ENCODE peak calls at places on chromosomes 2 and 18, in six cellular contexts. One of them, this sample, is unnamed.

GRCh38 chr18:40293311-40293710 is 1661.7 kb upstream of the PIK3C3 start:
- DNase-seq in cardiac fibroblast: peak
- DNase-seq in activated T-helper 1 cell treated with anti-CD3 and anti-CD28 coated beads, Interleukin-2, amount 50 U/mL, for 16 hours: no peak
- DNase-seq in activated naive CD8-positive, alpha-beta T cell treated with anti-CD3 and anti-CD28 coated beads, Interleukin-2, amount 10 ng/mL, durations not matched to agents 7 days and 5 days: no peak
- DNase-seq in NCI-H345: no peak
- DNase-seq in GM04504: no peak
- DNase-seq in this sample: no peak

GRCh38 chr2:152466041-152466440 is 131.1 kb downstream of the FMNL2 start:
- DNase-seq in NCI-H345: no peak
- DNase-seq in activated naive CD8-positive, alpha-beta T cell treated with anti-CD3 and anti-CD28 coated beads, Interleukin-2, amount 10 ng/mL, durations not matched to agents 7 days and 5 days: no peak
- DNase-seq in cardiac fibroblast: peak
- DNase-seq in GM04504: no peak
- DNase-seq in activated T-helper 1 cell treated with anti-CD3 and anti-CD28 coated beads, Interleukin-2, amount 50 U/mL, for 16 hours: no peak
- DNase-seq in this sample: no peak

GRCh38 chr2:73260338-73260984 is 23.8 kb downstream of the FBXO41 start:
- DNase-seq in activated naive CD8-positive, alpha-beta T cell treated with anti-CD3 and anti-CD28 coated beads, Interleukin-2, amount 10 ng/mL, durations not matched to agents 7 days and 5 days: no peak
- DNase-seq in GM04504: peak
- DNase-seq in activated T-helper 1 cell treated with anti-CD3 and anti-CD28 coated beads, Interleukin-2, amount 50 U/mL, for 16 hours: no peak
- DNase-seq in NCI-H345: no peak
- DNase-seq in cardiac fibroblast: peak
- DNase-seq in this sample: no peak

GRCh38 chr2:186569906-186570305 is 19.9 kb upstream of the ITGAV start:
- DNase-seq in cardiac fibroblast: peak
- DNase-seq in NCI-H345: peak
- DNase-seq in GM04504: no peak
- DNase-seq in activated T-helper 1 cell treated with anti-CD3 and anti-CD28 coated beads, Interleukin-2, amount 50 U/mL, for 16 hours: no peak
- DNase-seq in activated naive CD8-positive, alpha-beta T cell treated with anti-CD3 and anti-CD28 coated beads, Interleukin-2, amount 10 ng/mL, durations not matched to agents 7 days and 5 days: no peak
- DNase-seq in this sample: no peak

GRCh38 chr2:240524963-240525718 is 32.6 kb downstream of the ANKMY1 start:
- DNase-seq in activated T-helper 1 cell treated with anti-CD3 and anti-CD28 coated beads, Interleukin-2, amount 50 U/mL, for 16 hours: no peak
- DNase-seq in GM04504: no peak
- DNase-seq in NCI-H345: no peak
- DNase-seq in activated naive CD8-positive, alpha-beta T cell treated with anti-CD3 and anti-CD28 coated beads, Interleukin-2, amount 10 ng/mL, durations not matched to agents 7 days and 5 days: no peak
- DNase-seq in cardiac fibroblast: no peak
- DNase-seq in this sample: no peak

GRCh38 chr2:134360750-134361487 is 107.0 kb downstream of the MGAT5 start:
- DNase-seq in activated T-helper 1 cell treated with anti-CD3 and anti-CD28 coated beads, Interleukin-2, amount 50 U/mL, for 16 hours: no peak
- DNase-seq in cardiac fibroblast: no peak
- DNase-seq in GM04504: no peak
- DNase-seq in activated naive CD8-positive, alpha-beta T cell treated with anti-CD3 and anti-CD28 coated beads, Interleukin-2, amount 10 ng/mL, durations not matched to agents 7 days and 5 days: no peak
- DNase-seq in NCI-H345: peak
- DNase-seq in this sample: no peak

GRCh38 chr2:18117592-18117991 is 239.1 kb downstream of the KCNS3 start:
- DNase-seq in NCI-H345: no peak
- DNase-seq in cardiac fibroblast: peak
- DNase-seq in GM04504: no peak
- DNase-seq in activated T-helper 1 cell treated with anti-CD3 and anti-CD28 coated beads, Interleukin-2, amount 50 U/mL, for 16 hours: no peak
- DNase-seq in activated naive CD8-positive, alpha-beta T cell treated with anti-CD3 and anti-CD28 coated beads, Interleukin-2, amount 10 ng/mL, durations not matched to agents 7 days and 5 days: no peak
- DNase-seq in this sample: peak

GRCh38 chr2:226378733-226379132 is 420.9 kb downstream of the IRS1 start:
- DNase-seq in activated naive CD8-positive, alpha-beta T cell treated with anti-CD3 and anti-CD28 coated beads, Interleukin-2, amount 10 ng/mL, durations not matched to agents 7 days and 5 days: no peak
- DNase-seq in GM04504: no peak
- DNase-seq in activated T-helper 1 cell treated with anti-CD3 and anti-CD28 coated beads, Interleukin-2, amount 50 U/mL, for 16 hours: no peak
- DNase-seq in NCI-H345: no peak
- DNase-seq in cardiac fibroblast: peak
- DNase-seq in this sample: no peak

GRCh38 chr2:106130251-106130998 is 63.7 kb downstream of the UXS1 start:
- DNase-seq in activated naive CD8-positive, alpha-beta T cell treated with anti-CD3 and anti-CD28 coated beads, Interleukin-2, amount 10 ng/mL, durations not matched to agents 7 days and 5 days: no peak
- DNase-seq in activated T-helper 1 cell treated with anti-CD3 and anti-CD28 coated beads, Interleukin-2, amount 50 U/mL, for 16 hours: no peak
- DNase-seq in NCI-H345: no peak
- DNase-seq in cardiac fibroblast: no peak
- DNase-seq in GM04504: no peak
- DNase-seq in this sample: no peak

GRCh38 chr2:235414422-235414821 is 79.4 kb upstream of the AGAP1 start:
- DNase-seq in activated naive CD8-positive, alpha-beta T cell treated with anti-CD3 and anti-CD28 coated beads, Interleukin-2, amount 10 ng/mL, durations not matched to agents 7 days and 5 days: no peak
- DNase-seq in cardiac fibroblast: no peak
- DNase-seq in NCI-H345: peak
- DNase-seq in GM04504: no peak
- DNase-seq in activated T-helper 1 cell treated with anti-CD3 and anti-CD28 coated beads, Interleukin-2, amount 50 U/mL, for 16 hours: no peak
- DNase-seq in this sample: no peak

GRCh38 chr2:94763318-94763717 is 107.9 kb upstream of the TEKT4 start:
- DNase-seq in activated naive CD8-positive, alpha-beta T cell treated with anti-CD3 and anti-CD28 coated beads, Interleukin-2, amount 10 ng/mL, durations not matched to agents 7 days and 5 days: no peak
- DNase-seq in cardiac fibroblast: no peak
- DNase-seq in NCI-H345: no peak
- DNase-seq in GM04504: no peak
- DNase-seq in activated T-helper 1 cell treated with anti-CD3 and anti-CD28 coated beads, Interleukin-2, amount 50 U/mL, for 16 hours: no peak
- DNase-seq in this sample: no peak

GRCh38 chr18:39959839-39960238 is 1995.2 kb upstream of the PIK3C3 start:
- DNase-seq in activated naive CD8-positive, alpha-beta T cell treated with anti-CD3 and anti-CD28 coated beads, Interleukin-2, amount 10 ng/mL, durations not matched to agents 7 days and 5 days: no peak
- DNase-seq in NCI-H345: no peak
- DNase-seq in activated T-helper 1 cell treated with anti-CD3 and anti-CD28 coated beads, Interleukin-2, amount 50 U/mL, for 16 hours: no peak
- DNase-seq in cardiac fibroblast: peak
- DNase-seq in GM04504: no peak
- DNase-seq in this sample: no peak

GRCh38 chr18:42330296-42330695 is 375.3 kb downstream of the PIK3C3 start:
- DNase-seq in activated naive CD8-positive, alpha-beta T cell treated with anti-CD3 and anti-CD28 coated beads, Interleukin-2, amount 10 ng/mL, durations not matched to agents 7 days and 5 days: no peak
- DNase-seq in GM04504: no peak
- DNase-seq in activated T-helper 1 cell treated with anti-CD3 and anti-CD28 coated beads, Interleukin-2, amount 50 U/mL, for 16 hours: no peak
- DNase-seq in NCI-H345: no peak
- DNase-seq in cardiac fibroblast: peak
- DNase-seq in this sample: no peak

GRCh38 chr2:111246620-111247061 is 125.9 kb downstream of the BCL2L11 start:
- DNase-seq in cardiac fibroblast: no peak
- DNase-seq in activated T-helper 1 cell treated with anti-CD3 and anti-CD28 coated beads, Interleukin-2, amount 50 U/mL, for 16 hours: no peak
- DNase-seq in GM04504: no peak
- DNase-seq in NCI-H345: no peak
- DNase-seq in activated naive CD8-positive, alpha-beta T cell treated with anti-CD3 and anti-CD28 coated beads, Interleukin-2, amount 10 ng/mL, durations not matched to agents 7 days and 5 days: no peak
- DNase-seq in this sample: no peak

GRCh38 chr2:235095569-235095968 is 143.8 kb downstream of the SH3BP4 start:
- DNase-seq in activated naive CD8-positive, alpha-beta T cell treated with anti-CD3 and anti-CD28 coated beads, Interleukin-2, amount 10 ng/mL, durations not matched to agents 7 days and 5 days: no peak
- DNase-seq in activated T-helper 1 cell treated with anti-CD3 and anti-CD28 coated beads, Interleukin-2, amount 50 U/mL, for 16 hours: no peak
- DNase-seq in cardiac fibroblast: peak
- DNase-seq in NCI-H345: no peak
- DNase-seq in GM04504: no peak
- DNase-seq in this sample: no peak

GRCh38 chr18:8982416-8983183 is 119.9 kb upstream of the NDUFV2 start:
- DNase-seq in activated naive CD8-positive, alpha-beta T cell treated with anti-CD3 and anti-CD28 coated beads, Interleukin-2, amount 10 ng/mL, durations not matched to agents 7 days and 5 days: no peak
- DNase-seq in NCI-H345: peak
- DNase-seq in cardiac fibroblast: peak
- DNase-seq in GM04504: peak
- DNase-seq in activated T-helper 1 cell treated with anti-CD3 and anti-CD28 coated beads, Interleukin-2, amount 50 U/mL, for 16 hours: no peak
- DNase-seq in this sample: peak

GRCh38 chr2:31058096-31058843 is 80.0 kb downstream of the GALNT14 start:
- DNase-seq in activated T-helper 1 cell treated with anti-CD3 and anti-CD28 coated beads, Interleukin-2, amount 50 U/mL, for 16 hours: no peak
- DNase-seq in activated naive CD8-positive, alpha-beta T cell treated with anti-CD3 and anti-CD28 coated beads, Interleukin-2, amount 10 ng/mL, durations not matched to agents 7 days and 5 days: no peak
- DNase-seq in NCI-H345: peak
- DNase-seq in GM04504: no peak
- DNase-seq in cardiac fibroblast: no peak
- DNase-seq in this sample: no peak

GRCh38 chr2:173357351-173357750 is 2.7 kb downstream of the CDCA7 start:
- DNase-seq in activated T-helper 1 cell treated with anti-CD3 and anti-CD28 coated beads, Interleukin-2, amount 50 U/mL, for 16 hours: no peak
- DNase-seq in cardiac fibroblast: no peak
- DNase-seq in activated naive CD8-positive, alpha-beta T cell treated with anti-CD3 and anti-CD28 coated beads, Interleukin-2, amount 10 ng/mL, durations not matched to agents 7 days and 5 days: no peak
- DNase-seq in GM04504: no peak
- DNase-seq in NCI-H345: peak
- DNase-seq in this sample: no peak

This sample was measured in smooth muscle cell of the brain vasculature.